ENCODE peak calls at places on chromosome 20, in six cellular contexts. C, V, X, N, L and Y are unnamed samples.

GRCh38 chr20:48738399-48739304 is 89.1 kb downstream of the PREX1 start:
- DNase-seq in L (peak), N (peak), X (no peak), C (peak), V (no peak), Y (no peak)

GRCh38 chr20:48605364-48606116 is 222.3 kb downstream of the PREX1 start:
- DNase-seq in C (no peak), L (no peak), X (no peak), N (no peak), V (no peak), Y (no peak)

GRCh38 chr20:44056010-44056698 is 130.8 kb downstream of the JPH2 start:
- DNase-seq in X (no peak), C (peak), V (peak), L (no peak), N (peak), Y (no peak)

GRCh38 chr20:17558154-17558940 is 11.5 kb upstream of the DSTN start:
- DNase-seq in V (peak), L (peak), C (no peak), X (no peak), N (no peak), Y (no peak)

GRCh38 chr20:1933465-1933870 is 38.3 kb downstream of the SIRPA start:
- DNase-seq in X (peak), N (no peak), C (no peak), V (no peak), L (no peak), Y (no peak)

GRCh38 chr20:25277051-25277801 is 29.3 kb downstream of the PYGB start:
- DNase-seq in N (no peak), L (no peak), C (no peak), V (no peak), X (no peak), Y (no peak)

GRCh38 chr20:33229843-33230242 is 6.0 kb upstream of the BPIFA1 start:
- DNase-seq in V (no peak), N (no peak), X (no peak), L (no peak), C (no peak), Y (no peak)

GRCh38 chr20:62119591-62120364 is 2.5 kb upstream of the LSM14B start:
- DNase-seq in X (no peak), C (no peak), N (no peak), V (no peak), L (no peak), Y (no peak)

GRCh38 chr20:53023717-53024116 is 51.6 kb downstream of the TSHZ2 start:
- DNase-seq in N (no peak), V (no peak), L (no peak), C (no peak), X (no peak), Y (no peak)

GRCh38 chr20:5674176-5674660 is 76.0 kb upstream of the SHLD1 start:
- DNase-seq in V (no peak), L (no peak), C (no peak), N (peak), X (no peak), Y (peak)